ENCODE peak calls at places on chromosomes 7 and 10, in five cellular contexts. One of them, this sample, is unnamed.

GRCh38 chr10:70684841-70685457 is 12.6 kb downstream of the ADAMTS14 start:
- DNase-seq in left lung: no peak
- DNase-seq in fibroblast of lung: no peak
- DNase-seq in stomach: no peak
- DNase-seq in stimulated activated CD8-positive, alpha-beta memory T cell treated with anti-CD3 and anti-CD28 coated beads, Interleukin-2, amount 100 ng/mL, for 1 hour: no peak
- DNase-seq in this sample: no peak

GRCh38 chr7:30247546-30248386 is 36.6 kb upstream of the ZNRF2 start:
- DNase-seq in left lung: no peak
- DNase-seq in fibroblast of lung: no peak
- DNase-seq in stomach: no peak
- DNase-seq in stimulated activated CD8-positive, alpha-beta memory T cell treated with anti-CD3 and anti-CD28 coated beads, Interleukin-2, amount 100 ng/mL, for 1 hour: no peak
- DNase-seq in this sample: no peak

GRCh38 chr10:60073781-60074656 is 167.7 kb upstream of the CCDC6 start:
- DNase-seq in left lung: no peak
- DNase-seq in fibroblast of lung: no peak
- DNase-seq in stomach: no peak
- DNase-seq in stimulated activated CD8-positive, alpha-beta memory T cell treated with anti-CD3 and anti-CD28 coated beads, Interleukin-2, amount 100 ng/mL, for 1 hour: no peak
- DNase-seq in this sample: no peak

GRCh38 chr7:13800694-13801448 is 188.6 kb downstream of the ETV1 start:
- DNase-seq in left lung: no peak
- DNase-seq in fibroblast of lung: peak
- DNase-seq in stomach: peak
- DNase-seq in stimulated activated CD8-positive, alpha-beta memory T cell treated with anti-CD3 and anti-CD28 coated beads, Interleukin-2, amount 100 ng/mL, for 1 hour: no peak
- DNase-seq in this sample: no peak

GRCh38 chr7:27314111-27314510 is 71.5 kb downstream of the EVX1 start:
- DNase-seq in left lung: no peak
- DNase-seq in fibroblast of lung: no peak
- DNase-seq in stomach: no peak
- DNase-seq in stimulated activated CD8-positive, alpha-beta memory T cell treated with anti-CD3 and anti-CD28 coated beads, Interleukin-2, amount 100 ng/mL, for 1 hour: no peak
- DNase-seq in this sample: no peak

GRCh38 chr7:53521638-53522184 is 486.3 kb downstream of the POM121L12 start:
- DNase-seq in left lung: no peak
- DNase-seq in fibroblast of lung: no peak
- DNase-seq in stomach: no peak
- DNase-seq in stimulated activated CD8-positive, alpha-beta memory T cell treated with anti-CD3 and anti-CD28 coated beads, Interleukin-2, amount 100 ng/mL, for 1 hour: no peak
- DNase-seq in this sample: no peak

GRCh38 chr10:73818402-73818801 is 7.0 kb upstream of the NDST2 start:
- DNase-seq in left lung: no peak
- DNase-seq in fibroblast of lung: no peak
- DNase-seq in stomach: no peak
- DNase-seq in stimulated activated CD8-positive, alpha-beta memory T cell treated with anti-CD3 and anti-CD28 coated beads, Interleukin-2, amount 100 ng/mL, for 1 hour: no peak
- DNase-seq in this sample: no peak

GRCh38 chr10:43854042-43854441 is 205.4 kb upstream of the ZNF32 start:
- DNase-seq in left lung: no peak
- DNase-seq in fibroblast of lung: peak
- DNase-seq in stomach: no peak
- DNase-seq in stimulated activated CD8-positive, alpha-beta memory T cell treated with anti-CD3 and anti-CD28 coated beads, Interleukin-2, amount 100 ng/mL, for 1 hour: no peak
- DNase-seq in this sample: no peak

GRCh38 chr10:92052088-92052487 is 128.5 kb downstream of the BTAF1 start:
- DNase-seq in left lung: peak
- DNase-seq in fibroblast of lung: no peak
- DNase-seq in stomach: peak
- DNase-seq in stimulated activated CD8-positive, alpha-beta memory T cell treated with anti-CD3 and anti-CD28 coated beads, Interleukin-2, amount 100 ng/mL, for 1 hour: no peak
- DNase-seq in this sample: no peak

GRCh38 chr10:113326160-113327111 is 226.4 kb upstream of the HABP2 start:
- DNase-seq in left lung: peak
- DNase-seq in fibroblast of lung: peak
- DNase-seq in stomach: no peak
- DNase-seq in stimulated activated CD8-positive, alpha-beta memory T cell treated with anti-CD3 and anti-CD28 coated beads, Interleukin-2, amount 100 ng/mL, for 1 hour: no peak
- DNase-seq in this sample: peak

GRCh38 chr7:127678330-127678729 is 26.3 kb downstream of the SND1 start:
- DNase-seq in left lung: no peak
- DNase-seq in fibroblast of lung: peak
- DNase-seq in stomach: no peak
- DNase-seq in stimulated activated CD8-positive, alpha-beta memory T cell treated with anti-CD3 and anti-CD28 coated beads, Interleukin-2, amount 100 ng/mL, for 1 hour: no peak
- DNase-seq in this sample: no peak